ENCODE peak calls at places on chromosome 11, in ten cellular contexts. R is CD8-positive, alpha-beta T cell; J is GM23248; S is sigmoid colon; H is lower lobe of right lung; F is HFF-Myc; K is cardiac muscle cell; M is kidney epithelial cell; G is OCI-LY7; Q is fibroblast of mammary gland. W is an unnamed sample.

GRCh38 chr11:28938091-28938490 is 829.9 kb downstream of the METTL15 start:
- DNase-seq in K (no peak), F (no peak), H (no peak), J (no peak), Q (no peak), G (no peak), S (no peak), M (no peak), R (no peak), W (no peak)

GRCh38 chr11:72805214-72805613 is 9.0 kb upstream of the ATG16L2 start:
- DNase-seq in H (no peak), J (no peak), R (no peak), F (no peak), M (no peak), S (no peak), K (no peak), G (no peak), Q (no peak), W (no peak)

GRCh38 chr11:116548286-116548685 is 224.5 kb downstream of the BUD13 start:
- DNase-seq in G (no peak), J (no peak), R (no peak), H (no peak), F (no peak), Q (no peak), K (no peak), M (no peak), S (no peak), W (no peak)

GRCh38 chr11:1751521-1751921 is 1.1 kb upstream of the IFITM10 start:
- DNase-seq in R (no peak), Q (no peak), M (no peak), J (no peak), F (no peak), H (no peak), G (no peak), K (no peak), S (no peak), W (no peak)

GRCh38 chr11:119320593-119321524 is 3.9 kb upstream of the MCAM start:
- DNase-seq in R (peak; percentile 55), F (no peak), J (peak; percentile 70), G (peak; percentile 65), H (peak; percentile 64), S (peak; percentile 92), M (no peak), Q (peak; percentile 25), K (peak; percentile 65), W (peak; percentile 66)

GRCh38 chr11:72037554-72038311 is 39.0 kb downstream of the IL18BP start:
- DNase-seq in Q (peak; percentile 26), M (no peak), S (no peak), G (peak; percentile 89), J (peak; percentile 56), H (no peak), R (peak; percentile 24), F (no peak), K (no peak), W (peak; percentile 26)

GRCh38 chr11:66045177-66045639 is 3.8 kb downstream of the GAL3ST3 start:
- DNase-seq in M (no peak), H (peak; percentile 81), R (peak; percentile 90), F (no peak), G (peak; percentile 92), J (peak; percentile 88), K (peak; percentile 92), Q (peak; percentile 68), S (peak; percentile 82), W (peak; percentile 83)

GRCh38 chr11:109423114-109423859 is 1.3 kb downstream of the C11orf87 start:
- DNase-seq in R (no peak), H (no peak), G (no peak), F (no peak), Q (no peak), S (no peak), K (peak; percentile 13), J (peak; percentile 56), M (no peak), W (peak; percentile 21)

GRCh38 chr11:112320668-112321067 is 60.0 kb upstream of the PLET1 start:
- DNase-seq in R (no peak), J (peak; percentile 71), K (peak; percentile 50), S (peak; percentile 88), G (no peak), M (peak; percentile 56), F (peak; percentile 40), Q (peak; percentile 86), H (peak; percentile 72), W (peak; percentile 93)

GRCh38 chr11:6431861-6432260 is 8.9 kb downstream of the HPX start:
- DNase-seq in G (no peak), S (no peak), K (no peak), J (peak; percentile 94), Q (peak; percentile 86), F (peak; percentile 6), M (peak; percentile 29), R (no peak), H (no peak), W (peak; percentile 92)

GRCh38 chr11:16357776-16358175 is 1.4 kb upstream of the SOX6 start:
- DNase-seq in S (no peak), H (no peak), J (no peak), G (no peak), F (no peak), M (no peak), K (no peak), R (no peak), Q (no peak), W (no peak)

GRCh38 chr11:75813126-75813525 is 1.9 kb upstream of the UVRAG start:
- DNase-seq in J (no peak), Q (no peak), K (no peak), F (no peak), G (no peak), S (no peak), M (no peak), H (no peak), R (no peak), W (peak; percentile 39)
- H3K4me3 ChIP-seq in J (no peak overlapping the region), Q (no peak overlapping the region), K (no peak overlapping the region), F (no peak overlapping the region), G (no peak overlapping the region), S (no peak overlapping the region), M (no peak overlapping the region), H (no peak overlapping the region), R (no peak overlapping the region), W (no peak overlapping the region)

DNA sequence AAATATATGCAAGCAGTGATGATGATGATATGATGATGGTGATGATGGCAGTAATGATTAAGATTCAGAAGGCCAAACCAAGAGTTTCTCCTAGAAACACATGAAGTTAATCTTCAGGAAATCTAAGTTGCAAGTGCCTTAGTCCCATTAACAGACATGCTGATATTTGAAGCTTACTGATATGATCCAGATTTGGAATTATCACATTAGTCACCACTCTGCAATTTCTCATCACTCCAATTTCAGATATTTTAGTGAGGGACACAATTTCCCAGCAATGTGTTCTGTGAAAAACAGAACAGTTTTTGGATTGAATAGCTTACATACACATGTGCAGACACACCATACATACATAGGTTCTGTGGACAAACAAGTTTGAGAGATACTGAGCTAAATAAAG is 411.4 kb upstream of the FAT3 start:
- DNase-seq in M (no peak), J (no peak), G (no peak), Q (no peak), R (no peak), S (no peak), K (no peak), H (no peak), F (no peak), W (no peak)
- H3K4me3 ChIP-seq in M (no peak overlapping the region), J (no peak overlapping the region), G (no peak overlapping the region), Q (no peak overlapping the region), R (no peak overlapping the region), S (no peak overlapping the region), K (no peak overlapping the region), H (no peak overlapping the region), F (no peak overlapping the region), W (no peak overlapping the region)

GRCh38 chr11:81870066-81870412 is 863.6 kb downstream of the FAM181B start:
- DNase-seq in Q (no peak), F (no peak), M (no peak), J (no peak), S (no peak), K (no peak), R (no peak), H (no peak), G (no peak), W (no peak)
- H3K4me3 ChIP-seq in Q (no peak overlapping the region), F (no peak overlapping the region), M (no peak overlapping the region), J (no peak overlapping the region), S (no peak overlapping the region), K (no peak overlapping the region), R (peak overlapping the region; percentile 30), H (no peak overlapping the region), G (peak overlapping the region; percentile 58), W (no peak overlapping the region)

GRCh38 chr11:20156280-20156875 is 3.9 kb downstream of the DBX1 start:
- DNase-seq in G (no peak), H (no peak), J (no peak), Q (no peak), R (peak; percentile 54), S (no peak), F (no peak), M (no peak), K (no peak), W (no peak)
- H3K4me3 ChIP-seq in G (no peak overlapping the region), H (peak overlapping the region; percentile 34), J (no peak overlapping the region), Q (no peak overlapping the region), R (peak overlapping the region; percentile 64), S (no peak overlapping the region), F (no peak overlapping the region), M (no peak overlapping the region), K (no peak overlapping the region), W (no peak overlapping the region)

GRCh38 chr11:68938088-68938487 is 34.4 kb downstream of the IGHMBP2 start:
- DNase-seq in J (no peak), R (no peak), Q (no peak), M (no peak), G (no peak), S (no peak), K (no peak), F (no peak), H (no peak), W (no peak)
- H3K4me3 ChIP-seq in J (no peak overlapping the region), R (no peak overlapping the region), Q (no peak overlapping the region), M (no peak overlapping the region), G (no peak overlapping the region), S (no peak overlapping the region), K (no peak overlapping the region), F (no peak overlapping the region), H (no peak overlapping the region), W (no peak overlapping the region)